ENCODE peak calls at places on chromosomes 5 and 9, in four cellular contexts. N is CD8-positive, alpha-beta T cell; A is B cell; B is PC-3. T is an unnamed sample.

GRCh38 chr9:107548298-107549142 is 59.0 kb upstream of the KLF4 start:
- DNase-seq in B (peak), N (no peak), A (no peak), T (no peak)

GRCh38 chr9:17222932-17223331 is 88.1 kb downstream of the CNTLN start:
- DNase-seq in B (no peak), A (no peak), N (no peak), T (no peak)

GRCh38 chr9:108521063-108521462 is 334.7 kb downstream of the ACTL7B start:
- DNase-seq in N (no peak), A (no peak), B (peak), T (no peak)

GRCh38 chr5:77430726-77431125 is 61.4 kb downstream of the WDR41 start:
- DNase-seq in A (no peak), N (no peak), B (peak), T (no peak)

GRCh38 chr5:90133941-90134340 is 275.6 kb downstream of the CETN3 start:
- DNase-seq in B (no peak), A (no peak), N (no peak), T (no peak)

GRCh38 chr9:121199921-121200320 is 1.7 kb downstream of the RAB14 start:
- DNase-seq in A (no peak), N (no peak), B (peak), T (no peak)

GRCh38 chr5:179777909-179778308 is 15.9 kb upstream of the LTC4S start:
- DNase-seq in N (no peak), A (no peak), B (no peak), T (no peak)

GRCh38 chr9:19903076-19903475 is 114.2 kb upstream of the SLC24A2 start:
- DNase-seq in B (no peak), N (no peak), A (no peak), T (no peak)

GRCh38 chr5:137393196-137393993 is 105.7 kb downstream of the SPOCK1 start:
- DNase-seq in N (no peak), A (no peak), B (peak), T (no peak)

GRCh38 chr5:121171834-121172233 is 679.8 kb upstream of the FTMT start:
- DNase-seq in A (no peak), B (peak), N (no peak), T (no peak)

GRCh38 chr9:134597957-134598883 is 43.4 kb upstream of the COL5A1 start:
- DNase-seq in N (no peak), B (no peak), A (no peak), T (no peak)

GRCh38 chr5:123094227-123094918 is 5.3 kb downstream of the PRDM6 start:
- DNase-seq in N (no peak), B (no peak), A (no peak), T (no peak)

GRCh38 chr9:109945571-109945970 is 165.6 kb downstream of the PALM2AKAP2 start:
- DNase-seq in N (no peak), A (no peak), B (no peak), T (no peak)

GRCh38 chr9:91089405-91090131 is 272.1 kb downstream of the AUH start:
- DNase-seq in N (no peak), B (peak), A (no peak), T (no peak)

GRCh38 chr5:148827723-148828122 is 1.3 kb downstream of the ADRB2 start:
- DNase-seq in A (no peak), B (peak), N (no peak), T (no peak)

GRCh38 chr5:151664694-151665583 is 21.8 kb downstream of the SPARC start:
- DNase-seq in N (no peak), B (no peak), A (no peak), T (no peak)

GRCh38 chr9:129138476-129139232 is 27.4 kb downstream of the PTPA start:
- DNase-seq in B (peak), N (no peak), A (no peak), T (no peak)

GRCh38 chr5:178078197-178078995 is 34.9 kb upstream of the N4BP3 start:
- DNase-seq in N (no peak), A (no peak), B (peak), T (no peak)

GRCh38 chr5:109743041-109743531 is 53.4 kb downstream of the MAN2A1 start:
- DNase-seq in A (no peak), B (no peak), N (no peak), T (no peak)

GRCh38 chr5:2278825-2279224 is 396.1 kb upstream of the IRX4 start:
- DNase-seq in B (no peak), N (no peak), A (no peak), T (no peak)

GRCh38 chr9:573551-574410 is 267.7 kb upstream of the DMRT1 start:
- DNase-seq in A (no peak), B (no peak), N (no peak), T (no peak)

GRCh38 chr9:127225747-127226646 is 38.6 kb upstream of the GARNL3 start:
- DNase-seq in A (no peak), N (no peak), B (peak), T (no peak)

GRCh38 chr9:124934290-124934689 is 6.6 kb downstream of the GOLGA1 start:
- DNase-seq in A (no peak), B (no peak), N (no peak), T (no peak)

GRCh38 chr9:110252509-110253139 is 3.7 kb downstream of the TXN start:
- DNase-seq in N (no peak), B (no peak), A (no peak), T (no peak)

GRCh38 chr9:131836607-131837315 is 96.9 kb upstream of the RAPGEF1 start:
- DNase-seq in N (no peak), A (no peak), B (no peak), T (no peak)

GRCh38 chr9:14433841-14434511 is 120.0 kb upstream of the NFIB start:
- DNase-seq in B (peak), N (no peak), A (no peak), T (no peak)

GRCh38 chr5:159419567-159419966 is 89.3 kb upstream of the IL12B start:
- DNase-seq in B (no peak), A (no peak), N (no peak), T (no peak)

GRCh38 chr5:108642170-108642906 is 105.4 kb upstream of the FER start:
- DNase-seq in B (peak), A (peak), N (peak), T (peak)

GRCh38 chr5:141856030-141856790 is 22.0 kb downstream of the PCDH1 start:
- DNase-seq in N (no peak), B (no peak), A (no peak), T (no peak)

GRCh38 chr5:141851195-141851874 is 26.9 kb downstream of the PCDH1 start:
- DNase-seq in B (no peak), A (no peak), N (no peak), T (no peak)

GRCh38 chr5:141852448-141852847 is 25.8 kb downstream of the PCDH1 start:
- DNase-seq in A (no peak), B (no peak), N (no peak), T (no peak)

GRCh38 chr5:141855265-141856029 is 22.8 kb downstream of the PCDH1 start:
- DNase-seq in B (no peak), A (no peak), N (no peak), T (no peak)

DNA sequence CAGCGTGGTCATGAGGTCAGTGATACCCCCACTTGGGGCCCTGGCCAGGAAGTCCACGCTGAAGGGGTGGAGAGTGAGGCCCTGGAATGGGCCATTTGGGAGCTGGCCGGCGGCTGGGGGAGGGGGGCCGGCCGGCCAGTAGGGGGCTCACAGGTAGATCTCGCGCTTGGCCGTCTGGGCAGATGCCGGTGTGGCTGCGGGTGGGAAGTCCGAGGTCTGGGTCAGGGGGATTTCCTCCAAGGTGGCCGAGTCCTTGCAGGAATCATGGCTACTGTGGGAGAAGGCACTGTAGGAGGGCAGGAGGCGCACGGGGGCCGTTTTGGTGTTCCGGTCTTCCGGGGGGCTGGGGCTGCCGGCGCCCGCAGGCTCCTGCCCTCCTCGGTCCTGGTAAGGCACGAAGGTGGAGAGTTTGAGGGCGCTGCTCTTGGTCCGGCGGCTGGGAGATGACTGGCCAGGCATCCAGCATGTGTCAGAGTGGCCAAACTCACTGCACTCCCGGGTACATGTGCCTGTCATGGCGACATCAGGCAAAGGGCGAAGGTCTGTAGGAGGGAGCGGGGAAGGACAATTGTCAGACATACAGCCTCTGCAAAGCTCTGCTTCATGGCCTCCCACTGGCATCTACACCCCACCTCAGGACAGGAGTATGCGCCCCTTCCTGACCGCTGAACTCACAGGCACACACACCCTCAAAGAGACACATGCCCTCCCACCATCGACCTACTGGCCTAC is 24.1 kb downstream of the PCDH1 start:
- DNase-seq in B (no peak), A (no peak), N (no peak), T (no peak)
- TF ChIP-seq CTCF in B (no peak), A (no peak), N (no peak), T (no peak)

GRCh38 chr5:133108481-133108921 is 56.7 kb downstream of the HSPA4 start:
- DNase-seq in A (no peak), B (no peak), N (no peak), T (no peak)
- TF ChIP-seq CTCF in A (no peak), B (no peak), N (no peak), T (no peak)

DNA sequence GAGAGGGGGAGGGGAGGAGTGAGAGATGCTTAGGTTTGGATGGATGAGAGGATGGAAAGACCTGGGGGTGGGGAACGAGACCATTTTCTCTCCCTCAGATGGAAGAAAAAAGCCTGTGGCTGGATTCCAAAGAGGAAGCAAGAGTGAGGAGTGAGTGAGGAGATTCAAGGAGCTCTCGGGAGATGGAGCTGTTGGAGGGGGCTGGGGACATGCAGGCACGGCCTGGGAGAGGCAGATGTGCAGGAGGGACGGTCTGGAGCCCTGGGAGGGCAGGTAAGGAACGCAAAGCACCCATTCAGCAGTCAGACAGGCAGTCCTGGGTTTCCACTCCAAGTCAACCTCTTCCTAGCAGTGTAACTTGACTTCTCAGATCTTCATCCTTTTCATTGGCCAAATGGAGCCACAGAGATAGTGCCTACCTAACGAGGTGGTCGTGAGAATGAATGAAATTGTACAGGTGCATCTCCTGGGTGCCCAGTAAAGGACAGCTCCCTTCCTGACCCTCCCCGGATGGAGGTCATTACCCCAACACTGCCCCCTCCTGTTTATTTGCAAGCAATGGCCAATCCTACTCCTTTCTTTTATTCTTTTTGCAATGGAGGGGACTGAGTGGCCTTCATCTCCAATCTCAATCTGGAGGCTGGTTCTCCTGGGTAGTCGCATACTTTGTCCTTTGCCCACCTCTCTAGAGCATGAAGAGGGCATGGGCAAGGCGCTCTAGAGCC is 52.2 kb downstream of the PCDH1 start:
- DNase-seq in B (peak), A (no peak), N (no peak), T (no peak)
- TF ChIP-seq CTCF in B (peak), A (peak), N (no peak), T (peak)

GRCh38 chr5:134784241-134784920 is 25.8 kb downstream of the DDX46 start:
- DNase-seq in A (no peak), B (no peak), N (no peak), T (no peak)
- TF ChIP-seq CTCF in A (peak), B (peak), N (no peak), T (peak)

DNA sequence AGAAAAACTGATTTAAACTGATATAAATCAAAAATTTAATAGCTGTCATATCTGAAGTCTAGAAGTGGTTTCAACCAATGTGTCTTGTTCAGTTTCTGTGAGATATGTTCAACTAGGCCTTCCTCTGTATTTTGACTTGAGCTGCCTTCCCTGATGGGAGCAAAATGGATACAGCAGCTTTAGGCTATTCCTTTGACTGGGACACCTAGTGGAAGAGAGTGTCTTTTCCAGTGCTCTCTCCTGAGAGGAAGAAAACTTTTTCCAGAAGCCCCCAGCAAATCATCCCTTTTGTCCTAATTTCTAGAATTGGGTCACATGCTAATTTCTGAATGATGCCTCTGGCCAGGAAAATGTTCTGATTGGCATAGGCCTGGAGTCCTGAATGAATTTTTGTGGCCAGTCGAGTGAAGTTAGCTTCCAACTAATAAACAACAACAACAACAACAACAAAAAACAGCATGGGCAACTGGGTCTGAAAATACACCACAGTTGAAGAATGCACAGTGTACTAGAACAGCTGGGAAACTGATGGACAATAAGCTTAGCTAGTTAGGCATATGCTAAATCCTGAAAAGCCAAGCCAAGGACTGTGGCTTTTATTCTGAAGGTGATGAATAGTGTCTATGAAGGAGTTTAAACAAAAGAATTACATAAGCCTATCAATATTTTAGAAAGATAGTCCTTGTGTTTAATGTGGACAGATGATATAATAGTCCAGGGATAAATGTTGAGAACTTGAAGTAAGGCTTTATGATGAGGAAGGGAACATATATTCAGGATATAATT is 125.7 kb downstream of the FBN2 start:
- DNase-seq in B (no peak), A (no peak), N (no peak), T (no peak)
- TF ChIP-seq CTCF in B (peak), A (no peak), N (no peak), T (no peak)

GRCh38 chr5:35679351-35679750 is 61.7 kb downstream of the SPEF2 start:
- DNase-seq in A (no peak), N (no peak), B (no peak), T (peak)
- TF ChIP-seq CTCF in A (no peak), N (no peak), B (no peak), T (no peak)

DNA sequence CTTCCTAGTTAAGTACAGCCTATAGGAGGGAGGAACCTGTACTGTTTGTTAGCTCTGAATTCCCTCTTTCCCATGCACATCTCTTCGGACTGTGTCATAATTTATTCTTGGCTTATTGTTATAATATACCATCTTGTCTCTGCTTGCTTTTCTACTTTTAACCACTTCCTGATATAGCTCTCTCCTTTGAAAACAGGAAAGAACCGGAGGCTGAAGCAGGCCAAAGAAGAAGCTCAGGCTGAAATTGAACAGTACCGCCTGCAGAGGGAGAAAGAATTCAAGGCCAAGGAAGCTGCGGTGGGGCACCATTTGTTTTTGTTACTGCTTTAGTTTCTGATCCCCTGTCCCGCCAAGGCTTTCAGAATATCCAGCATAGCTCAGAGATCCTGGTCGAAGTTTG is 4.8 kb downstream of the ATP6V1G1 start:
- DNase-seq in A (peak), N (peak), B (peak), T (peak)
- TF ChIP-seq CTCF in A (peak), N (peak), B (peak), T (peak)

GRCh38 chr9:35813434-35814105 is 1.3 kb downstream of the HINT2 start:
- DNase-seq in B (peak), N (no peak), A (peak), T (no peak)

GRCh38 chr9:35818341-35818740 is 3.5 kb upstream of the HINT2 start:
- DNase-seq in B (no peak), A (peak), N (no peak), T (no peak)

GRCh38 chr9:35814841-35815543 is at the start of gene HINT2:
- DNase-seq in N (peak), A (peak), B (peak), T (peak)

GRCh38 chr9:35814106-35814840 is 569 bp downstream of the HINT2 start:
- DNase-seq in N (peak), B (peak), A (peak), T (peak)

DNA sequence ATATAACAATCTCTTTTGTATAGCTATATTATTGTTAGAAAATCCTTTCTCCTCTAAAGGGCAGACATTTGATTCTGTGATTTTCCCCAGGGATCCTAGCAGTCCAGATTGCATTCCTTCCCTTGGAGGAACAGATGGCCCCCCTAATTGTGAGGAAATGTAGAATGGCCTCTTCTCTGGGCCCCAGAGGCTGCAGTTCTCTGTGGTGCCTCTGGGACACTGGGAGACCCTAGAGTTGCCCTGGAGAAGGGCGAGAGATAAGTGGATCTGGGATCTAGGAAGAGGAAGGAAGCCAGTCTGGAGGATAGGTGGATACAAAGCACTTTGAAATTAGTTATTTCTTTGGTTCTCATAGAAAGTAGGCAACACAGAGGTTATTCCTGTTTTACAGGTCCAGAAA is 1.9 kb upstream of the HINT2 start:
- DNase-seq in N (no peak), A (no peak), B (peak), T (no peak)
- TF ChIP-seq CTCF in N (no peak), A (no peak), B (no peak), T (peak)

GRCh38 chr9:105637787-105638395 is 24.4 kb upstream of the TAL2 start:
- DNase-seq in A (no peak), B (no peak), N (no peak), T (no peak)
- TF ChIP-seq CTCF in A (peak), B (peak), N (peak), T (peak)